ENCODE peak calls at places on chromosomes 16 and 17, in five cellular contexts. D is IMR-90, R is SK-N-SH, M is GM12878, W is K562. G is an unnamed sample.

GRCh38 chr16:87203060-87203656 is 114.0 kb downstream of the C16orf95 start:
- DNase-seq in D (peak), M (no peak), R (peak), W (peak), G (peak)

GRCh38 chr16:296806-297510 is 14.0 kb downstream of the PDIA2 start:
- DNase-seq in R (no peak), M (no peak), D (no peak), W (no peak), G (no peak)

GRCh38 chr17:66830451-66830850 is 4.5 kb upstream of the CACNG5 start:
- DNase-seq in R (no peak), W (no peak), M (no peak), D (no peak), G (no peak)

GRCh38 chr17:16013943-16014407 is 14.4 kb downstream of the TTC19 start:
- DNase-seq in W (no peak), R (peak), M (no peak), D (peak), G (peak)

GRCh38 chr17:4310349-4311060 is 46.7 kb upstream of the ANKFY1 start:
- DNase-seq in R (no peak), D (peak), M (no peak), W (peak), G (no peak)

GRCh38 chr16:57846078-57846697 is 43.9 kb upstream of the KIFC3 start:
- DNase-seq in R (no peak), M (no peak), D (no peak), W (peak), G (no peak)

GRCh38 chr16:401468-402348 is at the start of gene DECR2:
- DNase-seq in R (peak), M (peak), W (peak), D (peak), G (peak)

GRCh38 chr16:22670551-22670970 is 143.4 kb upstream of the HS3ST2 start:
- DNase-seq in M (no peak), R (peak), D (no peak), W (peak), G (peak)

GRCh38 chr17:75734674-75735294 is 13.5 kb downstream of the ITGB4 start:
- DNase-seq in W (no peak), D (no peak), R (no peak), M (no peak), G (no peak)

GRCh38 chr16:1743376-1744337 is 27.7 kb downstream of the NME3 start:
- DNase-seq in W (no peak), D (no peak), R (no peak), M (no peak), G (no peak)

GRCh38 chr16:27407158-27407557 is 5.2 kb downstream of the IL21R start:
- DNase-seq in R (no peak), D (no peak), M (no peak), W (no peak), G (no peak)

DNA sequence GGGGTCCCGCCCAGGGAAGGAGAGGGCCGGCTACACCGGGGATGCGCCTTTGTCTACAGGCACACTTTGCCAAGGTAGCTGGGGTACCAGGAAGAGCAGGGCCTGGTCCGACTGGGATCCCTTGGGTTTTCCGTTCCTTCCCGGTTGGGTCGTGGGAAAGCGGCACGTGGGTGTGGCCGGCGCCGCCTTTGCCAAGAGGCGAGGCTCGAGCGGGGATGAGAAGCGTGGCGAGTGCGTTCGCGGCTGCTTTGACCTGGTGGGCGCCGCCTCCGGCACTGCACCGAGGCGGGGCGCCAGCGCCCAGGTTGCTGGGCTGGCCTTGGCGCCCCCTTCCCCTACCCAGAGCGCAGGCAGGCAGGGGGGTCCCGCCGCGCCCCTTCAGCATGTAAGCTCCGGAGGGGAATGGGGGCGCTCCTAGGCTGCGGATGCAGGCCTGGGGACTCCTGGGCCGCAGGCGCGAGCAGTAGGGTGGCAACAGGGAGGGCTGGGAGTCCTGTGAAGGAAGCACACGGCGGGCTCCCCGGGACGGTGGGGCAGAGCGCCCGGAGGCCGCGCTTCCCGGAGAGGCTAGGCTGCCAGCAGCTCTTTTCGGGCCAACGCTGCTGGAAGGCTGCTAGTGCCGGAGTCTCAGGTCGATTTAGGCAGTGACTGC is 2.0 kb downstream of the HAS3 start:
- DNase-seq in R (peak), D (no peak), M (no peak), W (no peak), G (peak)
- TF ChIP-seq RCOR1 in R (no peak), D (no peak), M (no peak), W (no peak), G (no peak)

GRCh38 chr17:39534768-39535405 is 72.8 kb downstream of the NEUROD2 start:
- DNase-seq in W (no peak), M (no peak), D (no peak), R (no peak), G (no peak)

GRCh38 chr17:39533891-39534290 is 72.6 kb downstream of the CDK12 start:
- DNase-seq in D (peak), R (no peak), M (no peak), W (no peak), G (no peak)

GRCh38 chr17:39530513-39530912 is 69.2 kb downstream of the CDK12 start:
- DNase-seq in W (no peak), D (no peak), R (no peak), M (no peak), G (no peak)

GRCh38 chr17:39529455-39529854 is 68.2 kb downstream of the CDK12 start:
- DNase-seq in W (peak), M (no peak), R (no peak), D (no peak), G (no peak)

GRCh38 chr17:39531252-39531651 is 70.0 kb downstream of the CDK12 start:
- DNase-seq in W (no peak), M (no peak), D (no peak), R (no peak), G (no peak)
- TF ChIP-seq SMC3 in W (no peak), M (no peak), D (no peak), R (no peak), G (no peak)

GRCh38 chr16:89121691-89122321 is 28.2 kb downstream of the ACSF3 start:
- DNase-seq in W (no peak), D (no peak), M (no peak), R (no peak), G (no peak)

GRCh38 chr16:89123001-89123830 is 29.6 kb downstream of the ACSF3 start:
- DNase-seq in R (no peak), D (no peak), W (no peak), M (no peak), G (no peak)

GRCh38 chr16:89123831-89124100 is 30.1 kb downstream of the ACSF3 start:
- DNase-seq in M (no peak), D (no peak), R (no peak), W (no peak), G (no peak)

GRCh38 chr16:89120921-89121351 is 27.3 kb downstream of the ACSF3 start:
- DNase-seq in M (no peak), W (no peak), R (no peak), D (no peak), G (no peak)

DNA sequence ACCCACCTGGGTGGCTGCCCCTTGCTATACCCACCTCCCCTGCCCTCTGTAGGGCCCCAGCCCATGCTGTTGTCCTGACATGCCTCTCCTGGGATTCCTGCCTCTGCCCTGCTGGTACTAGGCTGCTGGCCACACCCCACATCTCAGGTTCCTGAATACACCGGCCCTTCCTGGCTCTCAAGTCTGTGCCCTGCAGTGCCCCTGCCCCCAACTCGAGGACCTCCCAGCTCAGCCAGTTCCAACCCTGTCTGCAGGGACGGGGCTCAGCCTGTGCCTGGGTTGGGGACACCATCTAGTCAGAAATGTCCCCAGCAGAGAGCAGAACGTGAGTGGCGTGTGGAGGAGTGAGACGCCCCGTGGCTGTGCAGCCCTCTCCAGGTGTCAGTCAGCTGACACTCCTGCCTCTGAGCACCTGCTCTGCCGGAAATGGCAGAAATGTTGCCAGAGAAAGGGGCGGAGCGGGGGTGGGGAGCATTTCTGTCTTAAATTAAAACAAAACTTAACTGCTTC is 28.7 kb downstream of the ACSF3 start:
- DNase-seq in M (no peak), W (no peak), R (no peak), D (no peak), G (no peak)
- TF ChIP-seq RCOR1 in M (no peak), W (no peak), R (no peak), D (no peak), G (no peak)

GRCh38 chr17:39600469-39601009 is 7.2 kb downstream of the NEUROD2 start:
- DNase-seq in W (no peak), M (no peak), R (peak), D (no peak), G (no peak)
- TF ChIP-seq SMC3 in W (no peak), M (no peak), R (no peak), D (no peak), G (no peak)

G was measured in A549.